ENCODE peak calls at places on chromosomes 2 and 18, in five cellular contexts. P, Q, Z, R and G are unnamed samples.

GRCh38 chr2:101690547-101691182 is 6.8 kb upstream of the MAP4K4 start:
- DNase-seq in P (no peak), Z (no peak), R (no peak), Q (peak), G (no peak)

GRCh38 chr2:236745420-236746210 is 176.0 kb downstream of the ACKR3 start:
- DNase-seq in Z (no peak), R (no peak), Q (peak), P (no peak), G (no peak)

GRCh38 chr2:11829947-11830707 is 83.7 kb downstream of the LPIN1 start:
- DNase-seq in R (peak), Z (peak), Q (peak), P (peak), G (peak)

GRCh38 chr2:190835303-190835930 is 45.2 kb upstream of the GLS start:
- DNase-seq in P (no peak), Z (no peak), R (no peak), Q (no peak), G (no peak)

GRCh38 chr2:74564222-74564621 is 9.7 kb downstream of the DOK1 start:
- DNase-seq in Z (no peak), P (no peak), Q (no peak), R (no peak), G (no peak)

GRCh38 chr18:53796042-53796729 is 428.3 kb downstream of the MBD2 start:
- DNase-seq in Z (no peak), P (no peak), R (no peak), Q (peak), G (no peak)

GRCh38 chr18:48470484-48471180 is 61.4 kb upstream of the ZBTB7C start:
- DNase-seq in R (no peak), Z (no peak), P (no peak), Q (peak), G (no peak)

GRCh38 chr2:237968048-237968862 is 1.4 kb downstream of the UBE2F start:
- DNase-seq in P (peak), R (no peak), Q (peak), Z (no peak), G (no peak)

DNA sequence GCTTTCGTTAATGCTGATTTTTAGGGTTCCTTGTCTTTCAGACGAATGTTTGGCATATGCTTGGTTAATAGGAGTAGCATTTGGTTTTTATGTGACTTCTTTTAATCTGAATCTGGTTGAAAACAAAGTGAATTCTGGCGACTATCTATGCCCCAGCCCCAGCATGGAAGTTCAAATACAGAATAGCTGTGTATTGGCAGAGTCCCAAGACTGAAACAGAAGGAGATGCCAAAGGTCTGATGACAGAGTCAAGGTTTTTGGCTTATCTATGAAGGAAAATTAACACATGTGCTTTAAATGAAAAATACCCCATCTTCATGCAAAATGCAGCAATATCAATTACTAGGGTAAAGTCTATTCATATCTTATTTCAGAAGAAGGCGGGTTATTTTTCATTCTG is 734.8 kb upstream of the NXPH2 start:
- DNase-seq in R (no peak), P (no peak), Q (no peak), Z (no peak), G (no peak)
- TF ChIP-seq ATF2 in R (no peak), P (no peak), Q (no peak), Z (no peak), G (no peak)

GRCh38 chr2:20410556-20411277 is 36.2 kb upstream of the RHOB start:
- DNase-seq in R (no peak), P (no peak), Q (no peak), Z (no peak), G (no peak)
- TF ChIP-seq CREB1 in R (no peak), P (no peak), Q (no peak), Z (no peak), G (no peak)

GRCh38 chr2:20672191-20672951 is 5.4 kb downstream of the GDF7 start:
- DNase-seq in Z (no peak), P (no peak), R (peak), Q (no peak), G (peak)

GRCh38 chr2:20670315-20671035 is 3.5 kb downstream of the GDF7 start:
- DNase-seq in Q (no peak), R (peak), P (no peak), Z (no peak), G (peak)

GRCh38 chr2:20669609-20670314 is 2.8 kb downstream of the GDF7 start:
- DNase-seq in P (no peak), Z (no peak), Q (no peak), R (peak), G (no peak)

GRCh38 chr2:20671736-20672080 is 4.8 kb downstream of the GDF7 start:
- DNase-seq in Z (no peak), R (no peak), P (no peak), Q (no peak), G (no peak)

GRCh38 chr2:20671036-20671735 is 4.2 kb downstream of the GDF7 start:
- DNase-seq in Z (no peak), Q (no peak), P (no peak), R (peak), G (no peak)
- TF ChIP-seq ATF2 in Z (no peak), Q (no peak), P (no peak), R (no peak), G (no peak)

GRCh38 chr2:240435457-240435954 is at the start of gene GPC1:
- DNase-seq in Z (peak), Q (peak), R (peak), P (no peak), G (peak)
- TF ChIP-seq CREB1 in Z (no peak), Q (no peak), R (no peak), P (no peak), G (no peak)

GRCh38 chr2:231490801-231491200 is 26.5 kb upstream of the NCL start:
- DNase-seq in R (no peak), P (no peak), Z (no peak), Q (no peak), G (no peak)
- TF ChIP-seq ATF2 in R (no peak), P (no peak), Z (no peak), Q (no peak), G (no peak)

GRCh38 chr2:233915133-233915532 is 2.0 kb upstream of the TRPM8 start:
- DNase-seq in P (no peak), R (no peak), Z (no peak), Q (no peak), G (no peak)
- TF ChIP-seq CREB1 in P (no peak), R (no peak), Z (no peak), Q (no peak), G (no peak)

DNA sequence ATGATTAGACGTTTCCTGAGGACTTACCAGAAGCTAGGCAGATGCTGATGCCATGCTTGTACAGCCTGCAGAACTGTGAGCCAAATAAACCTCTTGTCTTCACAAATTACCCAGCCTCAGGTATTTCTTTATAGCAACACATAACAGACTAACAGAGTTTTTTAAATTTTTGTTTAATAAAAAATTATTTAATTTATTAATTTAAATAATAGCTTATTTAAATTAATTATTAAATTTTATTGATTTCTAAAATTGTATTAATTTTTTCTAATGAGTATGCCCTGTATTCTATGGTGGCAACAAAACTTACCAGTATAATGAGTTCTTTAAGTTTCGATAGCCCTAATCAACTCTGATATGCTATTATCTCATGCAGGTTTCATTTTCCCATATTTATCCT is 259.8 kb downstream of the IKZF2 start:
- DNase-seq in R (no peak), Z (no peak), Q (no peak), P (no peak), G (no peak)
- TF ChIP-seq ATF2 in R (no peak), Z (no peak), Q (no peak), P (no peak), G (no peak)